ENCODE peak calls at places on chromosomes 7 and 10, in five cellular contexts. E is activated gamma-delta T cell treated with Interleukin-2 at 50 U/mL for 16 hours, K is activated T-cell treated with anti-CD3 and anti-CD28 coated beads for 1 hour, U is GDM1, C is fibroblast of lung. Y is an unnamed sample.

GRCh38 chr10:90007226-90007625 is 305.8 kb downstream of the KIF20B start:
- DNase-seq in E (no peak), K (no peak), U (no peak), C (no peak), Y (no peak)

GRCh38 chr10:108684431-108684830 is 1238.9 kb downstream of the XPNPEP1 start:
- DNase-seq in U (no peak), E (no peak), C (no peak), K (no peak), Y (no peak)

GRCh38 chr10:70448236-70448635 is 6.8 kb upstream of the NODAL start:
- DNase-seq in C (no peak), E (no peak), K (no peak), U (no peak), Y (no peak)

GRCh38 chr7:140484479-140484878 is 5.2 kb upstream of the MKRN1 start:
- DNase-seq in U (no peak), E (no peak), C (no peak), K (no peak), Y (no peak)

GRCh38 chr7:110775046-110775445 is 315.9 kb upstream of the LRRN3 start:
- DNase-seq in C (peak), K (no peak), E (no peak), U (no peak), Y (no peak)

GRCh38 chr7:71488308-71488707 is 356.4 kb downstream of the GALNT17 start:
- DNase-seq in K (no peak), C (peak), E (no peak), U (no peak), Y (no peak)

GRCh38 chr7:150830957-150831356 is 21.4 kb upstream of the AOC1 start:
- DNase-seq in C (no peak), E (no peak), K (no peak), U (no peak), Y (no peak)

GRCh38 chr7:69418865-69419670 is 179.2 kb upstream of the AUTS2 start:
- DNase-seq in U (no peak), C (no peak), K (no peak), E (no peak), Y (no peak)

GRCh38 chr10:14586901-14587300 is 187.8 kb downstream of the FAM107B start:
- DNase-seq in C (no peak), K (peak), E (peak), U (no peak), Y (no peak)

GRCh38 chr7:155591055-155591750 is 44.8 kb upstream of the CNPY1 start:
- DNase-seq in E (no peak), U (no peak), K (no peak), C (no peak), Y (no peak)

GRCh38 chr10:68796609-68797008 is 30.7 kb upstream of the STOX1 start:
- DNase-seq in K (no peak), E (no peak), U (no peak), C (no peak), Y (no peak)

GRCh38 chr7:91852263-91852741 is 28.2 kb downstream of the MTERF1 start:
- DNase-seq in E (no peak), U (peak), K (no peak), C (no peak), Y (no peak)

GRCh38 chr10:49079072-49079471 is 36.2 kb downstream of the VSTM4 start:
- DNase-seq in C (no peak), E (no peak), U (no peak), K (no peak), Y (no peak)

GRCh38 chr7:85714182-85714581 is 527.3 kb upstream of the SEMA3D start:
- DNase-seq in U (no peak), K (no peak), E (no peak), C (no peak), Y (peak)

GRCh38 chr7:52135403-52135802 is 818.8 kb upstream of the COBL start:
- DNase-seq in U (no peak), C (no peak), E (no peak), K (no peak), Y (no peak)

GRCh38 chr7:128459394-128459878 is 3.8 kb downstream of the HILPDA start:
- DNase-seq in U (peak), C (peak), E (peak), K (peak), Y (no peak)

GRCh38 chr7:15489383-15489782 is 72.4 kb downstream of the AGMO start:
- DNase-seq in U (no peak), E (no peak), K (no peak), C (no peak), Y (no peak)

GRCh38 chr7:38311329-38311937 is 38.0 kb upstream of the TARP start:
- DNase-seq in C (no peak), E (no peak), U (no peak), K (no peak), Y (peak)

GRCh38 chr10:92756233-92757065 is 66.7 kb downstream of the HHEX start:
- DNase-seq in U (peak), C (peak), K (no peak), E (no peak), Y (peak)

GRCh38 chr7:122143376-122143750 is 686 bp downstream of the AASS start:
- DNase-seq in C (peak), E (no peak), K (no peak), U (no peak), Y (no peak)

GRCh38 chr7:142887282-142888015 is 1.9 kb upstream of the TRPV6 start:
- DNase-seq in K (no peak), U (no peak), E (no peak), C (no peak), Y (no peak)

GRCh38 chr7:135121868-135122267 is 26.0 kb upstream of the TMEM140 start:
- DNase-seq in E (no peak), C (no peak), U (no peak), K (no peak), Y (no peak)

GRCh38 chr10:124552877-124553276 is 91.3 kb downstream of the LHPP start:
- DNase-seq in C (no peak), U (no peak), E (no peak), K (no peak), Y (no peak)

GRCh38 chr7:94423865-94424264 is 29.2 kb downstream of the COL1A2 start:
- DNase-seq in C (peak), E (no peak), U (no peak), K (no peak), Y (no peak)

GRCh38 chr10:123746520-123746919 is 80.4 kb downstream of the GPR26 start:
- DNase-seq in E (no peak), K (no peak), U (no peak), C (no peak), Y (no peak)

GRCh38 chr10:91799580-91799975 is 1.4 kb downstream of the TNKS2 start:
- DNase-seq in C (peak), U (no peak), E (no peak), K (no peak), Y (no peak)

GRCh38 chr7:49089717-49090116 is 165.4 kb downstream of the CDC14C start:
- DNase-seq in C (no peak), K (no peak), E (no peak), U (no peak), Y (no peak)

GRCh38 chr7:229184-229964 is 37.0 kb downstream of the FAM20C start:
- DNase-seq in K (no peak), C (peak), U (no peak), E (no peak), Y (no peak)

GRCh38 chr7:108226723-108227359 is 96.7 kb upstream of the LAMB4 start:
- DNase-seq in U (no peak), K (no peak), C (no peak), E (no peak), Y (no peak)

GRCh38 chr10:95312986-95313495 is 22.2 kb upstream of the PDLIM1 start:
- DNase-seq in C (no peak), K (no peak), E (no peak), U (no peak), Y (no peak)

GRCh38 chr10:4658777-4659176 is 167.2 kb upstream of the AKR1E2 start:
- DNase-seq in E (no peak), C (no peak), K (no peak), U (no peak), Y (no peak)

GRCh38 chr7:84204655-84205054 is 10.1 kb upstream of the SEMA3A start:
- DNase-seq in E (no peak), U (no peak), C (peak), K (no peak), Y (no peak)